ENCODE peak calls at places on chromosomes 4 and X, in five cellular contexts. I, O, T, W and D are unnamed samples. For H3K9me3, the result is how much of the 10 kb centered on the place peaks cover.

GRCh38 chr4:38489924-38490639 is 173.9 kb upstream of the KLF3 start:
- DNase-seq in T (no peak), W (no peak), O (no peak), I (peak), D (no peak)

GRCh38 chr4:141891260-141892120 is 255.1 kb downstream of the IL15 start:
- DNase-seq in O (no peak), W (no peak), T (no peak), I (no peak), D (no peak)

GRCh38 chrX:14675500-14675899 is 146.2 kb downstream of the GLRA2 start:
- DNase-seq in O (no peak), I (no peak), W (no peak), T (no peak), D (no peak)

GRCh38 chr4:71857713-71858451 is 74.0 kb upstream of the GC start:
- DNase-seq in O (no peak), I (no peak), T (no peak), W (no peak), D (no peak)

GRCh38 chr4:7132730-7133582 is 59.4 kb upstream of the SORCS2 start:
- DNase-seq in I (no peak), W (no peak), O (no peak), T (no peak), D (no peak)

GRCh38 chr4:110751991-110752390 is 129.1 kb upstream of the PITX2 start:
- DNase-seq in I (no peak), T (no peak), O (no peak), W (no peak), D (no peak)

GRCh38 chrX:110383414-110383813 is 24.8 kb downstream of the RTL9 start:
- DNase-seq in T (no peak), W (no peak), O (no peak), I (no peak), D (no peak)

GRCh38 chrX:23804578-23804977 is 21.6 kb downstream of the SAT1 start:
- DNase-seq in W (no peak), I (no peak), O (no peak), T (no peak), D (no peak)

GRCh38 chrX:124289443-124289842 is 43.0 kb upstream of the TEX13D start:
- DNase-seq in O (no peak), I (no peak), T (no peak), W (no peak), D (no peak)

GRCh38 chr4:77466430-77466829 is 139.2 kb upstream of the CXCL13 start:
- DNase-seq in W (no peak), O (no peak), I (no peak), T (no peak), D (no peak)

GRCh38 chr4:147594107-147594506 is 23.1 kb upstream of the TMEM184C start:
- DNase-seq in W (no peak), T (no peak), O (no peak), I (no peak), D (no peak)

GRCh38 chr4:88360256-88360655 is 18.4 kb upstream of the HERC6 start:
- DNase-seq in T (no peak), W (no peak), I (no peak), O (no peak), D (no peak)

GRCh38 chr4:88356771-88357170 is 21.9 kb upstream of the HERC6 start:
- DNase-seq in W (no peak), T (no peak), I (no peak), O (no peak), D (no peak)

GRCh38 chr4:88360791-88361190 is 17.9 kb upstream of the HERC6 start:
- DNase-seq in W (no peak), T (no peak), I (no peak), O (no peak), D (no peak)

GRCh38 chr4:88357262-88357661 is 21.4 kb upstream of the HERC6 start:
- DNase-seq in T (no peak), I (no peak), W (no peak), O (no peak), D (no peak)

DNA sequence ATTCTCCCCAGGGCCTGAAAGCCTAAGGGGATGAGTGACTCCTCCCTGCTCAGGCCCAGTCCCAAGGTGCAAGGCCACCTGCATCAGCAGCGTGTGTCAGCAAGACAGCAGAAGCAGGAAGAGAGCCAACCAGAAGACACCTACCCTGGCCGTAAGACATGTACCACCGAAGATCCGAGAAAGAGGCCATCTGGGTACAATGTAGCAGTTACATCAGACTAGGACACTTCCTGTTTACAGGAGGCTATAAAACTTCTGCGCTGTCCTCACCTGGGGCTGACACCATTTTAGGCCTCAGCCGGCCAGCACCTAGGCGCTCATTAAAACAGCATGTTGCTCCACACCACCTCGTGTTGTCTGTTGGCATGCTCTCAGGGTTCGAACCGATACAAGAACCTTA is 19.1 kb upstream of the HERC6 start:
- DNase-seq in I (no peak), W (no peak), O (no peak), T (no peak), D (no peak)
- H3K9me3 ChIP-seq in I (under half), W (under half), O (under half), T (under half), D (under half)

GRCh38 chrX:93874554-93874953 is 200.5 kb downstream of the FAM133A start:
- DNase-seq in O (peak), W (no peak), T (peak), I (no peak), D (no peak)

GRCh38 chrX:93875621-93876282 is 201.7 kb downstream of the FAM133A start:
- DNase-seq in I (no peak), W (no peak), T (no peak), O (no peak), D (no peak)
- H3K9me3 ChIP-seq in I (under half), W (under half), T (under half), O (under half), D (under half)

DNA sequence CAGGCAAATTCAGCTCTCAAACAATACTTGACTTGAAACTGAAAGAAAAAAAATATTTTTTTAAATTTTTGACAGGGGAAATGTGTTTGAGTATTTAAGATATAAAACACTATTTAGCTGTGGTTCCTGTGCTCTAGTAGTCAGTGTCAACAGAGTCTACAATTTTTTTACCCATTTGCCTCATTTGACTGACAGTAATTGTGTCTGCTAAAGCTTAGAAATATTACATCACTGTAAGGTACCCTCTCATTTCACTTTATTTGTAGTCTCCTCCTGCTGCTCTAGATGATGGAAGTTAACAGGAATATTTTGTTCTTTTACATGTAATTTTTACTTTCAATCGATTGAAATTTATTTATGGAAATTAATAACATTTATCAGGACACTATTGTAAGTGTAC is 1186.7 kb upstream of the ADGRL3 start:
- DNase-seq in I (no peak), W (no peak), O (no peak), T (no peak), D (no peak)
- H3K9me3 ChIP-seq in I (under half), W (under half), O (under half), T (under half), D (under half)

DNA sequence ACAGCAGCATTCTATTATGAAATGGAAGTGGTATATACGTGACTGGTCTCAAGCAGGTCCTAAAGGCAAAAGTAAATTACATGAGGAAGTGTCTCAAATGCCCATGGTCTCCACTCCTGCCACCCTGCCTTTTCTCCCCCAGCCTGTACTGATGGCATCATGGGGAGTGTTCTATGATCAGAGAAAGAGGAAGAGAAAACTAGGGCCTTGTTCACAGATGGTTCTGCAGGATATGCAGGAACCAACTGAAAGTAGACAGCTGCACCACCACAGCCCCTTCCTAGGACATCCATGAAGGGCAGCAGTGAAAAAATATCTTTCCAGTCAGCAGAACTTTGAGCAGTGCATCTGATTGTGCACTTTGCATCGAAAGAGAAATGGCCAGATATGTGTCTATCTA is 901.5 kb downstream of the ARAP2 start:
- DNase-seq in O (no peak), T (no peak), W (no peak), I (no peak), D (no peak)
- H3K9me3 ChIP-seq in O (under half), T (under half), W (under half), I (under half), D (under half)

GRCh38 chr4:19835429-19835828 is 416.3 kb upstream of the SLIT2 start:
- DNase-seq in O (no peak), I (no peak), W (no peak), T (no peak), D (no peak)
- H3K9me3 ChIP-seq in O (under half), I (under half), W (under half), T (under half), D (under half)

GRCh38 chr4:373062-373839 is 35.6 kb downstream of the ZNF141 start:
- DNase-seq in T (no peak), I (no peak), W (no peak), O (no peak), D (no peak)
- H3K9me3 ChIP-seq in T (under half), I (half or more), W (half or more), O (half or more), D (half or more)

DNA sequence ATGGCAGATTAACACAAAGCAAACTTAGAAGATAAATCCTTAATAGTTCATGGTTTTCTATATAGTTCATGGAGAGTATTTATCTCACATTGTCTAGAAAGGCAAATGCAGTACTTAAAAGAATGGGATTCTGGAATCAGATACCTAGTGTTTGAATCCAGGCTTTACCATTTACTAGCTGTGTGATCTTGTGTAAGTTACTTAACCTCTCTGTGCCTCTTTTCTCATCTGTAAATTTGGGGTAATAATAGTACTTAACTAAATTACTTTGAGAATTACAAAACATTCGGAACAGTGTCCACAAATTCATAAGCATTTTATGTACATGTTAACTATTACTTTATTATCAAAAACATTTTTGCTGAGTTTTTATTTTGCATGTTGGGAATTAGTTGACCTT is 15.8 kb downstream of the MAGEB1 start:
- DNase-seq in O (no peak), T (no peak), W (no peak), I (no peak), D (no peak)
- H3K9me3 ChIP-seq in O (under half), T (under half), W (under half), I (under half), D (under half)

GRCh38 chrX:152876931-152877840 is 20.7 kb upstream of the ZNF185 start:
- DNase-seq in I (no peak), W (no peak), T (no peak), O (no peak), D (no peak)
- H3K9me3 ChIP-seq in I (under half), W (under half), T (under half), O (under half), D (under half)